ENCODE peak calls at places on chromosome 9, in four cellular contexts. G is stimulated activated CD4-positive, alpha-beta T cell treated with anti-CD3 and anti-CD28 coated beads, Interleukin-4, amount 100 ng/mL, for 48 hours; Q is NCI-H2081; V is NCI-H69. U is an unnamed sample.

GRCh38 chr9:124697326-124698200 is 73.5 kb downstream of the NR6A1 start:
- DNase-seq in V (no peak), Q (no peak), G (no peak), U (no peak)

GRCh38 chr9:134531251-134531970 is 110.2 kb upstream of the COL5A1 start:
- DNase-seq in Q (no peak), V (no peak), G (no peak), U (no peak)

GRCh38 chr9:16921855-16922254 is 51.4 kb upstream of the BNC2 start:
- DNase-seq in V (peak; percentile 94), G (no peak), Q (peak; percentile 70), U (no peak)

GRCh38 chr9:72315510-72316287 is 49.3 kb downstream of the ZFAND5 start:
- DNase-seq in V (peak; percentile 92), G (no peak), Q (peak; percentile 38), U (peak; percentile 25)

GRCh38 chr9:116421006-116421538 is 266.0 kb upstream of the TRIM32 start:
- DNase-seq in V (no peak), Q (no peak), G (no peak), U (no peak)

GRCh38 chr9:129399301-129399990 is 221.4 kb upstream of the IER5L start:
- DNase-seq in G (no peak), V (peak; percentile 60), Q (no peak), U (no peak)

GRCh38 chr9:105318729-105319513 is 74.5 kb downstream of the SLC44A1 start:
- DNase-seq in G (no peak), Q (no peak), V (no peak), U (no peak)

GRCh38 chr9:115189686-115190085 is 71.7 kb upstream of the TNC start:
- DNase-seq in G (no peak), Q (no peak), V (no peak), U (no peak)

GRCh38 chr9:37801287-37801850 is 772 bp downstream of the DCAF10 start:
- DNase-seq in V (peak; percentile 57), Q (peak; percentile 33), G (peak; percentile 14), U (no peak)

GRCh38 chr9:81374881-81375280 is 314.5 kb downstream of the TLE1 start:
- DNase-seq in V (peak; percentile 10), Q (no peak), G (no peak), U (no peak)

U was measured in NCI-H2107.